ENCODE peak calls at places on chromosomes 11 and 22, in six cellular contexts. One of them, this sample, is unnamed.

GRCh38 chr11:100631316-100631715 is 55.8 kb upstream of the ARHGAP42 start:
- DNase-seq in stimulated activated CD4-positive, alpha-beta T cell treated with anti-CD3 and anti-CD28 coated beads, Interleukin-1b, Interleukin-23, amount 100 ng/mL, for 24 hours: no peak
- DNase-seq in GM04504: no peak
- DNase-seq in AG09319: no peak
- DNase-seq in type B pancreatic cell: no peak
- DNase-seq in AG10803: no peak
- DNase-seq in this sample: no peak

GRCh38 chr11:5694642-5695041 is 5.1 kb downstream of the TRIM22 start:
- DNase-seq in type B pancreatic cell: no peak
- DNase-seq in stimulated activated CD4-positive, alpha-beta T cell treated with anti-CD3 and anti-CD28 coated beads, Interleukin-1b, Interleukin-23, amount 100 ng/mL, for 24 hours: no peak
- DNase-seq in AG09319: no peak
- DNase-seq in GM04504: no peak
- DNase-seq in AG10803: no peak
- DNase-seq in this sample: no peak

GRCh38 chr11:2698386-2699184 is 1.2 kb downstream of the KCNQ1OT1 start:
- DNase-seq in type B pancreatic cell: no peak
- DNase-seq in stimulated activated CD4-positive, alpha-beta T cell treated with anti-CD3 and anti-CD28 coated beads, Interleukin-1b, Interleukin-23, amount 100 ng/mL, for 24 hours: no peak
- DNase-seq in AG10803: no peak
- DNase-seq in GM04504: no peak
- DNase-seq in AG09319: no peak
- DNase-seq in this sample: no peak

GRCh38 chr11:129974237-129974636 is 28.4 kb downstream of the PRDM10 start:
- DNase-seq in GM04504: no peak
- DNase-seq in AG10803: no peak
- DNase-seq in AG09319: no peak
- DNase-seq in stimulated activated CD4-positive, alpha-beta T cell treated with anti-CD3 and anti-CD28 coated beads, Interleukin-1b, Interleukin-23, amount 100 ng/mL, for 24 hours: no peak
- DNase-seq in type B pancreatic cell: no peak
- DNase-seq in this sample: no peak

GRCh38 chr11:1628506-1629325 is 859 bp upstream of the KRTAP5-5 start:
- DNase-seq in GM04504: no peak
- DNase-seq in AG09319: peak
- DNase-seq in type B pancreatic cell: no peak
- DNase-seq in stimulated activated CD4-positive, alpha-beta T cell treated with anti-CD3 and anti-CD28 coated beads, Interleukin-1b, Interleukin-23, amount 100 ng/mL, for 24 hours: peak
- DNase-seq in AG10803: peak
- DNase-seq in this sample: no peak

GRCh38 chr11:4093519-4094347 is 866 bp upstream of the RRM1 start:
- DNase-seq in AG10803: no peak
- DNase-seq in GM04504: no peak
- DNase-seq in AG09319: no peak
- DNase-seq in stimulated activated CD4-positive, alpha-beta T cell treated with anti-CD3 and anti-CD28 coated beads, Interleukin-1b, Interleukin-23, amount 100 ng/mL, for 24 hours: no peak
- DNase-seq in type B pancreatic cell: no peak
- DNase-seq in this sample: no peak

GRCh38 chr22:43658823-43659222 is 153.3 kb downstream of the EFCAB6 start:
- DNase-seq in AG09319: no peak
- DNase-seq in GM04504: no peak
- DNase-seq in stimulated activated CD4-positive, alpha-beta T cell treated with anti-CD3 and anti-CD28 coated beads, Interleukin-1b, Interleukin-23, amount 100 ng/mL, for 24 hours: no peak
- DNase-seq in type B pancreatic cell: no peak
- DNase-seq in AG10803: no peak
- DNase-seq in this sample: no peak

GRCh38 chr11:111413849-111414248 is 34.8 kb upstream of the POU2AF1 start:
- DNase-seq in AG10803: no peak
- DNase-seq in stimulated activated CD4-positive, alpha-beta T cell treated with anti-CD3 and anti-CD28 coated beads, Interleukin-1b, Interleukin-23, amount 100 ng/mL, for 24 hours: no peak
- DNase-seq in AG09319: no peak
- DNase-seq in GM04504: no peak
- DNase-seq in type B pancreatic cell: no peak
- DNase-seq in this sample: no peak

GRCh38 chr11:122661182-122661945 is 5.8 kb downstream of the UBASH3B start:
- DNase-seq in AG10803: peak
- DNase-seq in AG09319: peak
- DNase-seq in type B pancreatic cell: no peak
- DNase-seq in stimulated activated CD4-positive, alpha-beta T cell treated with anti-CD3 and anti-CD28 coated beads, Interleukin-1b, Interleukin-23, amount 100 ng/mL, for 24 hours: no peak
- DNase-seq in GM04504: peak
- DNase-seq in this sample: peak

GRCh38 chr11:115676768-115677167 is 172.6 kb upstream of the CADM1 start:
- DNase-seq in GM04504: no peak
- DNase-seq in stimulated activated CD4-positive, alpha-beta T cell treated with anti-CD3 and anti-CD28 coated beads, Interleukin-1b, Interleukin-23, amount 100 ng/mL, for 24 hours: no peak
- DNase-seq in AG10803: peak
- DNase-seq in type B pancreatic cell: no peak
- DNase-seq in AG09319: no peak
- DNase-seq in this sample: peak

GRCh38 chr11:13073119-13073981 is 64.2 kb downstream of the RASSF10 start:
- DNase-seq in stimulated activated CD4-positive, alpha-beta T cell treated with anti-CD3 and anti-CD28 coated beads, Interleukin-1b, Interleukin-23, amount 100 ng/mL, for 24 hours: no peak
- DNase-seq in type B pancreatic cell: no peak
- DNase-seq in AG10803: peak
- DNase-seq in GM04504: no peak
- DNase-seq in AG09319: no peak
- DNase-seq in this sample: no peak